ENCODE peak calls at places on chromosomes 1 and 21, in ten cellular contexts. C is upper lobe of right lung; U is WTC11; K is CD8-positive, alpha-beta T cell; H is right lobe of liver; Q is uterus; P is IMR-90; Y is lower lobe of right lung; B is left lung; F is esophagus squamous epithelium. M is an unnamed sample.

GRCh38 chr1:53165408-53165961 is 23.0 kb upstream of the SLC1A7 start:
- DNase-seq in C (no peak), U (no peak), K (no peak), H (no peak), Q (no peak), P (no peak), Y (no peak), B (no peak), F (no peak), M (no peak)

GRCh38 chr1:46183119-46183842 is 7.0 kb upstream of the P3R3URF start:
- DNase-seq in C (peak; percentile 74), U (no peak), K (no peak), H (peak; percentile 88), Q (peak; percentile 46), P (peak; percentile 95), Y (peak; percentile 70), B (peak; percentile 68), F (no peak), M (no peak)

GRCh38 chr1:175802407-175803123 is 59.2 kb upstream of the TNR start:
- DNase-seq in C (no peak), U (peak; percentile 17), K (no peak), H (no peak), Q (no peak), P (no peak), Y (no peak), B (no peak), F (no peak), M (no peak)

GRCh38 chr1:204507317-204508105 is 8.7 kb upstream of the MDM4 start:
- DNase-seq in C (no peak), U (peak; percentile 76), K (no peak), H (no peak), Q (no peak), P (peak; percentile 22), Y (no peak), B (no peak), F (no peak), M (peak; percentile 38)

GRCh38 chr1:67339623-67340343 is 32.1 kb downstream of the IL12RB2 start:
- DNase-seq in C (no peak), U (no peak), K (no peak), H (no peak), Q (no peak), P (peak; percentile 77), Y (no peak), B (no peak), F (no peak), M (no peak)

GRCh38 chr1:3630914-3631313 is 6.1 kb downstream of the TPRG1L start:
- DNase-seq in C (no peak), U (no peak), K (no peak), H (no peak), Q (no peak), P (no peak), Y (no peak), B (no peak), F (no peak), M (no peak)

GRCh38 chr1:186059311-186059710 is 315.7 kb downstream of the TPR start:
- DNase-seq in C (no peak), U (no peak), K (no peak), H (no peak), Q (no peak), P (peak; percentile 28), Y (no peak), B (no peak), F (no peak), M (no peak)

GRCh38 chr1:12608311-12608957 is 9.6 kb downstream of the DHRS3 start:
- DNase-seq in C (no peak), U (no peak), K (no peak), H (peak; percentile 80), Q (no peak), P (no peak), Y (no peak), B (no peak), F (no peak), M (no peak)

GRCh38 chr1:160827418-160827817 is 31.4 kb downstream of the LY9 start:
- DNase-seq in C (peak; percentile 76), U (no peak), K (no peak), H (no peak), Q (no peak), P (no peak), Y (peak; percentile 72), B (peak; percentile 65), F (no peak), M (no peak)

GRCh38 chr1:78779831-78780230 is 130.2 kb downstream of the IFI44 start:
- DNase-seq in C (no peak), U (no peak), K (no peak), H (no peak), Q (no peak), P (peak; percentile 48), Y (no peak), B (no peak), F (no peak), M (no peak)

GRCh38 chr21:32469628-32470027 is 57.1 kb downstream of the EVA1C start:
- DNase-seq in C (no peak), U (no peak), K (no peak), H (no peak), Q (no peak), P (no peak), Y (no peak), B (no peak), F (no peak), M (no peak)

GRCh38 chr1:42913426-42914091 is 45.1 kb downstream of the SLC2A1 start:
- DNase-seq in C (no peak), U (peak; percentile 53), K (peak; percentile 45), H (no peak), Q (no peak), P (peak; percentile 82), Y (no peak), B (no peak), F (no peak), M (peak; percentile 42)

GRCh38 chr1:151520359-151520758 is 9.2 kb downstream of the CGN start:
- DNase-seq in C (no peak), U (no peak), K (no peak), H (no peak), Q (no peak), P (no peak), Y (no peak), B (no peak), F (no peak), M (no peak)
- TF ChIP-seq CTCF in C (no peak), U (no peak), K (no peak), H (no peak), Q (no peak), P (no peak), Y (no peak), B (no peak), F (no peak), M (no peak)

DNA sequence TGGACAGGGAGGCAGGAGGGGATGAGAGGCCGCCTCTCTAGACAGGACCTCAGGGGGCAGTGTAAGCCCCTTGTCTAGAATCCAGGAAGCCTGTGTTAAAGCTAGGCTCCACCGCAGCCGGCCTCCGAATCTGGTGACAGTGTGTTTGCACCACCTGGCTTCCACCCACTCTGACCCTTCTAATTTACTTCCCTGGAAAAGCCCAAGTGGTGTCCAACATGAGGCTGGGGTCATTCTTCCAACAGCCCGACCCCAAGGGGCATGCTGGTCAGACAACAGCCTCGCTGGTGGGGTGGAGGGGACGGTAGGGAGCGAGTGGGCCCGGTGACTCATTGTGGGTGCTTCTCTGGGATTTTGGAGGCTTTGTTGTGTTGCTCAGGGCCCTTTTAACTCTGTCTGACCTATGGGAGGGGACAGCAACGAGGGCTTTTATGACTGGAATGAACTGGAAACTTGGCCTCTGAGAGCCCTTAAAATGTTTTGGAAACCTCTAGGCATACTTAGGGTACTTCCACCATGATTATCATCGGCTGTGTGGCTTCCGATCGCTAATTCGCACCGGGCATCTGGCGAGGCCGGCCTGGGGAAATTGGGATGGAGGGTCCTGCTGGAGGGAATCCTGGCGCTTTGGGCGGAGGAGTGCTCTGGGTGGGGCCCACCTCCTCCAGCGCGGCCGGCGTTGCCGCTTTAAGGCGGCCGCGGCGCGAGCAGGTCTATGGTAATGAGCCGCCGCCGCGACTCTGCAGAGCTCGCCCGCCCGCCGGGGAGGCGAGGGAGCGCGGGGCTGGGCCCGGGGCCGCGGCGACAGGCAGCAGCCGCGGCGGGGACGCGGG is at the start of gene CELSR2:
- DNase-seq in C (peak; percentile 85), U (peak; percentile 88), K (peak; percentile 34), H (peak; percentile 69), Q (peak; percentile 41), P (peak; percentile 54), Y (peak; percentile 70), B (peak; percentile 61), F (no peak), M (peak; percentile 82)
- TF ChIP-seq CTCF in C (no peak), U (no peak), K (no peak), H (no peak), Q (no peak), P (no peak), Y (no peak), B (no peak), F (no peak), M (no peak)

GRCh38 chr21:45868086-45868485 is 113.5 kb upstream of the COL6A1 start:
- DNase-seq in C (no peak), U (no peak), K (no peak), H (no peak), Q (no peak), P (no peak), Y (peak; percentile 37), B (no peak), F (no peak), M (no peak)

GRCh38 chr21:45868488-45868887 is 113.1 kb upstream of the COL6A1 start:
- DNase-seq in C (no peak), U (no peak), K (no peak), H (no peak), Q (no peak), P (no peak), Y (peak; percentile 40), B (no peak), F (no peak), M (no peak)

GRCh38 chr21:45866473-45867010 is 115.0 kb upstream of the COL6A1 start:
- DNase-seq in C (no peak), U (no peak), K (no peak), H (no peak), Q (no peak), P (no peak), Y (no peak), B (no peak), F (no peak), M (no peak)

GRCh38 chr21:45867041-45867630 is 114.4 kb upstream of the COL6A1 start:
- DNase-seq in C (no peak), U (no peak), K (no peak), H (no peak), Q (no peak), P (no peak), Y (peak; percentile 34), B (no peak), F (no peak), M (no peak)

DNA sequence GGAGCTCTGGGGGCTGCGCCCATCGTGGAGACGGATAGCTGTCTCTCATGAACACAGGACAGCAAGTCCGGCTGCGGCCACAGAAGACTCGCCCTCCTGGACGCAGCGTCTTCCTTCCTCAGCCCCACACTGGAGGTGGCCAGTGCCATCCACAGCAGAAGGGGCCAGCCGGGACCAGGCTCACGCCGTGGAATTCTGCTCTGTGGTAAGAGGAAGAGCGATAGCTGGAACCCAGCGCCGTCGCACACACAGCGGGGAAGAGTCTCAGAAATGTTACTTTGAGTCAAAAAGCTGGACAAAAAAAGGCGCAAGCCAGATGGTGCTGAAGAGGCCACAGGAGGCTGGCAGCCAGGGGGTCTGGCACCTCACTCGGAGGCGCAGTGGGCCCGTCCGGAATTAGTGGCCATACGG is 113.9 kb upstream of the COL6A1 start:
- DNase-seq in C (no peak), U (no peak), K (no peak), H (no peak), Q (no peak), P (no peak), Y (peak; percentile 38), B (no peak), F (no peak), M (no peak)
- TF ChIP-seq CTCF in C (no peak), U (no peak), K (no peak), H (no peak), Q (no peak), P (no peak), Y (no peak), B (no peak), F (no peak), M (no peak)

GRCh38 chr1:239218296-239218695 is 168.1 kb upstream of the CHRM3 start:
- DNase-seq in C (no peak), U (no peak), K (no peak), H (no peak), Q (no peak), P (no peak), Y (no peak), B (no peak), F (no peak), M (no peak)
- TF ChIP-seq CTCF in C (no peak), U (no peak), K (no peak), H (no peak), Q (no peak), P (no peak), Y (no peak), B (no peak), F (no peak), M (no peak)